ENCODE peak calls at places on chromosomes 11 and 22, in eight cellular contexts. E is fibroblast of mammary gland; O is renal cortical epithelial cell; S is SW480; R is left ventricle myocardium inferior; T is activated naive CD4-positive, alpha-beta T cell treated with anti-CD3 and anti-CD28 coated beads for 36 hours; M is PC-9; U is Caco-2. W is an unnamed sample.

GRCh38 chr11:66341502-66342126 is 3.3 kb downstream of the BRMS1 start:
- DNase-seq in E (no peak), O (no peak), S (no peak), R (no peak), T (no peak), M (no peak), U (no peak), W (no peak)

GRCh38 chr11:1665313-1665712 is 31.7 kb upstream of the KRTAP5-6 start:
- DNase-seq in E (no peak), O (no peak), S (no peak), R (no peak), T (no peak), M (no peak), U (peak), W (no peak)

GRCh38 chr11:76910620-76911414 is 50.1 kb downstream of the ACER3 start:
- DNase-seq in E (peak), O (peak), S (no peak), R (peak), T (no peak), M (no peak), U (no peak), W (no peak)

GRCh38 chr11:66363805-66364535 is 7.6 kb downstream of the SLC29A2 start:
- DNase-seq in E (peak), O (no peak), S (no peak), R (no peak), T (peak), M (peak), U (peak), W (peak)

GRCh38 chr11:100984668-100985067 is 144.9 kb downstream of the PGR start:
- DNase-seq in E (no peak), O (no peak), S (no peak), R (no peak), T (no peak), M (no peak), U (no peak), W (no peak)

GRCh38 chr11:79119491-79120284 is 321.1 kb downstream of the TENM4 start:
- DNase-seq in E (no peak), O (no peak), S (peak), R (no peak), T (no peak), M (no peak), U (no peak), W (peak)

GRCh38 chr22:36360011-36360410 is 27.8 kb downstream of the MYH9 start:
- DNase-seq in E (no peak), O (peak), S (no peak), R (no peak), T (no peak), M (no peak), U (no peak), W (no peak)

GRCh38 chr11:10042699-10043098 is 251.3 kb downstream of the SBF2 start:
- DNase-seq in E (peak), O (no peak), S (no peak), R (no peak), T (no peak), M (no peak), U (no peak), W (no peak)

GRCh38 chr11:646214-646613 is 9.1 kb downstream of the DRD4 start:
- DNase-seq in E (no peak), O (no peak), S (no peak), R (no peak), T (no peak), M (no peak), U (no peak), W (no peak)

GRCh38 chr22:29385748-29386147 is 2.6 kb downstream of the AP1B1 start:
- DNase-seq in E (no peak), O (no peak), S (no peak), R (no peak), T (no peak), M (no peak), U (no peak), W (no peak)

GRCh38 chr11:33040127-33040861 is 922 bp downstream of the TCP11L1 start:
- DNase-seq in E (peak), O (no peak), S (peak), R (no peak), T (peak), M (no peak), U (no peak), W (peak)

GRCh38 chr22:37802310-37803194 is 5.2 kb upstream of the GCAT start:
- DNase-seq in E (no peak), O (no peak), S (peak), R (peak), T (peak), M (peak), U (no peak), W (peak)

GRCh38 chr11:2933376-2934056 is 4.3 kb upstream of the PHLDA2 start:
- DNase-seq in E (peak), O (peak), S (peak), R (peak), T (peak), M (peak), U (peak), W (no peak)

GRCh38 chr11:124174001-124174400 is 9.1 kb upstream of the OR10D3 start:
- DNase-seq in E (peak), O (peak), S (peak), R (no peak), T (no peak), M (no peak), U (no peak), W (peak)

GRCh38 chr11:118621071-118621815 is 13.8 kb downstream of the PHLDB1 start:
- DNase-seq in E (peak), O (peak), S (peak), R (peak), T (peak), M (peak), U (peak), W (peak)

GRCh38 chr11:72220696-72221363 is 3.7 kb upstream of the INPPL1 start:
- DNase-seq in E (no peak), O (no peak), S (no peak), R (no peak), T (no peak), M (no peak), U (peak), W (no peak)